ENCODE peak calls at places on chromosomes 4 and X, in seven cellular contexts. S is neural crest cell, I is astrocyte of the spinal cord, U is psoas muscle, X is cardiac fibroblast, A is HepG2, R is body of pancreas. M is an unnamed sample.
A peak's percentile ranks its signal among the peaks of the same experiment; 100 is the strongest.

GRCh38 chr4:44760142-44760898 is 34.0 kb upstream of the GNPDA2 start:
- DNase-seq in U (no peak), A (peak; percentile 7), X (peak; percentile 60), S (peak; percentile 11), I (peak; percentile 64), R (no peak), M (no peak)

GRCh38 chrX:15769300-15769954 is 20.9 kb upstream of the ZRSR2 start:
- DNase-seq in I (no peak), U (no peak), R (no peak), A (no peak), X (no peak), S (no peak), M (no peak)

GRCh38 chrX:57821703-57822375 is 88.4 kb downstream of the ZXDA start:
- DNase-seq in I (peak; percentile 27), R (peak; percentile 26), U (no peak), A (peak; percentile 43), S (no peak), X (peak; percentile 76), M (peak; percentile 41)

GRCh38 chrX:103774070-103774642 is 2.5 kb upstream of the PLP1 start:
- DNase-seq in I (peak; percentile 50), S (no peak), A (peak; percentile 1), X (peak; percentile 73), R (peak; percentile 20), U (no peak), M (no peak)

GRCh38 chrX:71532078-71532752 is 689 bp upstream of the OGT start:
- DNase-seq in R (no peak), S (no peak), U (no peak), A (no peak), I (peak; percentile 53), X (peak; percentile 71), M (no peak)

GRCh38 chrX:65999563-66000148 is 40.2 kb downstream of the VSIG4 start:
- DNase-seq in X (no peak), U (no peak), A (no peak), R (no peak), I (no peak), S (no peak), M (no peak)

GRCh38 chrX:41067721-41068120 is 17.5 kb upstream of the USP9X start:
- DNase-seq in X (no peak), A (no peak), U (no peak), S (no peak), R (no peak), I (no peak), M (no peak)

GRCh38 chr4:76606662-76607265 is 171.7 kb downstream of the SHROOM3 start:
- DNase-seq in A (no peak), U (no peak), R (no peak), S (no peak), X (no peak), I (no peak), M (no peak)

GRCh38 chrX:12686324-12686723 is 104.9 kb upstream of the PRPS2 start:
- DNase-seq in S (no peak), R (peak; percentile 17), X (no peak), A (no peak), U (no peak), I (no peak), M (no peak)

GRCh38 chr4:111821342-111821741 is 323.9 kb upstream of the FAM241A start:
- DNase-seq in U (no peak), S (no peak), R (no peak), X (no peak), I (no peak), A (no peak), M (no peak)

DNA sequence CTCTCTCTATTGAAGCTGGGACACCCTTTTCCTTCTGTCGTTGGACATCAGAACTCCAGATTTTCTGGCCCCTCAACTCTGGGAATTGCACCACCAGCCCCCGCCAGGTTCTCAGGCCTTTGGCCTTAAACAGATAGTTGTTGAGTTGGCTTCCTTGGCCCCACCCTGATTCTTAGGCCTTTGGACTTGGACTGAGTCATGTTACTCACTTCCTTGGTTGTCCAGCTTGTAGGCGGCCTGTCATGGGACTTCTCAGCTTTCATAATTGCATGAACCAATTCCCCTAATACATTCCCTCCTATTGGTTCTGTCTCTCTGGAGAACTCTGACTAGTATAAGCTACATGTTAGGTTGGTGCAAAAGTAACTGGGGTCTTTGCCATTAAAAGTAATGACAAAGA is 195.7 kb downstream of the GPAT3 start:
- DNase-seq in X (peak; percentile 14), R (no peak), U (no peak), S (no peak), I (no peak), A (no peak), M (no peak)
- TF ChIP-seq CTCF in X (no peak), R (no peak), U (no peak), S (no peak), I (no peak), A (no peak), M (no peak)

GRCh38 chrX:140661657-140662056 is 47.9 kb upstream of the LINC00632 start:
- DNase-seq in R (no peak), A (no peak), U (no peak), I (peak; percentile 12), X (peak; percentile 0), S (no peak), M (no peak)

GRCh38 chrX:140664939-140665338 is 44.6 kb upstream of the LINC00632 start:
- DNase-seq in I (peak; percentile 19), R (no peak), X (peak; percentile 32), A (peak; percentile 15), S (no peak), U (no peak), M (no peak)
- TF ChIP-seq CTCF in I (no peak), R (peak; percentile 61), X (no peak), A (peak; percentile 37), S (peak; percentile 74), U (peak; percentile 23), M (peak; percentile 27)

GRCh38 chr4:188332265-188332664 is 193.0 kb downstream of the TRIML1 start:
- DNase-seq in S (no peak), R (no peak), X (peak; percentile 32), U (no peak), I (no peak), A (no peak), M (no peak)
- TF ChIP-seq CTCF in S (no peak), R (no peak), X (no peak), U (no peak), I (no peak), A (no peak), M (no peak)

GRCh38 chr4:10015140-10015753 is 6.0 kb downstream of the SLC2A9 start:
- DNase-seq in I (peak; percentile 10), U (no peak), S (peak; percentile 36), R (peak; percentile 45), A (no peak), X (peak; percentile 79), M (peak; percentile 67)
- TF ChIP-seq CTCF in I (peak; percentile 44), U (peak; percentile 34), S (peak; percentile 69), R (peak; percentile 52), A (peak; percentile 83), X (peak; percentile 74), M (peak; percentile 36)

M was measured in adrenal gland.